ENCODE peak calls at places on chromosomes 5 and 9, in four cellular contexts. E is H54, D is IMR-90, J is stomach. L is an unnamed sample.

GRCh38 chr5:129724222-129724621 is 23.7 kb upstream of the MINAR2 start:
- DNase-seq in D (no peak), J (no peak), E (no peak), L (no peak)

GRCh38 chr5:17355585-17356346 is 138.3 kb downstream of the BASP1 start:
- DNase-seq in E (no peak), J (no peak), D (peak; percentile 92), L (no peak)

GRCh38 chr5:37940931-37941623 is 101.2 kb upstream of the GDNF start:
- DNase-seq in E (no peak), J (no peak), D (no peak), L (no peak)

GRCh38 chr9:16245756-16246440 is 624.6 kb downstream of the BNC2 start:
- DNase-seq in E (no peak), D (peak; percentile 20), J (no peak), L (no peak)

GRCh38 chr5:154857091-154857533 is 1.3 kb upstream of the CNOT8 start:
- DNase-seq in E (no peak), J (peak; percentile 82), D (no peak), L (peak; percentile 86)

GRCh38 chr5:4976918-4977317 is 163.2 kb upstream of the ADAMTS16 start:
- DNase-seq in J (no peak), D (no peak), E (no peak), L (no peak)

GRCh38 chr5:125065114-125065513 is 318.7 kb upstream of the ZNF608 start:
- DNase-seq in J (no peak), D (no peak), E (no peak), L (no peak)

GRCh38 chr9:88574993-88575392 is 40.0 kb downstream of the NXNL2 start:
- DNase-seq in D (peak; percentile 74), J (no peak), E (no peak), L (peak; percentile 21)

GRCh38 chr5:37930350-37930749 is 90.5 kb upstream of the GDNF start:
- DNase-seq in J (no peak), D (no peak), E (no peak), L (no peak)

GRCh38 chr5:91150189-91150588 is 232.9 kb downstream of the ARRDC3 start:
- DNase-seq in E (no peak), D (no peak), J (no peak), L (no peak)

GRCh38 chr9:133099726-133100517 is 21.1 kb downstream of the RALGDS start:
- DNase-seq in D (no peak), J (no peak), E (no peak), L (no peak)

GRCh38 chr9:93300585-93301081 is 116.7 kb downstream of the WNK2 start:
- DNase-seq in J (no peak), E (no peak), D (no peak), L (peak; percentile 8)

GRCh38 chr9:127923771-127924170 is 6.8 kb downstream of the PIP5KL1 start:
- DNase-seq in E (peak; percentile 99), J (no peak), D (peak; percentile 99), L (no peak)

GRCh38 chr5:68465133-68465532 is 249.6 kb downstream of the PIK3R1 start:
- DNase-seq in D (no peak), E (no peak), J (no peak), L (no peak)

GRCh38 chr5:181052928-181053759 is 13.1 kb downstream of the BTNL9 start:
- DNase-seq in J (no peak), D (no peak), E (no peak), L (no peak)

GRCh38 chr5:159548517-159548916 is 218.2 kb upstream of the IL12B start:
- DNase-seq in J (no peak), E (no peak), D (no peak), L (no peak)

GRCh38 chr5:474826-475661 is 32.1 kb downstream of the EXOC3 start:
- DNase-seq in D (peak; percentile 9), E (no peak), J (no peak), L (peak; percentile 52)

GRCh38 chr9:111924281-111924680 is 27.7 kb downstream of the UGCG start:
- DNase-seq in J (no peak), E (no peak), D (no peak), L (no peak)

GRCh38 chr5:2996248-2996647 is 244.8 kb upstream of the IRX2 start:
- DNase-seq in E (no peak), D (no peak), J (no peak), L (no peak)

GRCh38 chr5:149254506-149254905 is 17.2 kb upstream of the AFAP1L1 start:
- DNase-seq in D (peak; percentile 48), E (no peak), J (no peak), L (no peak)

GRCh38 chr5:173339286-173339685 is 11.1 kb upstream of the STC2 start:
- DNase-seq in E (no peak), J (no peak), D (no peak), L (no peak)

GRCh38 chr5:119063579-119064379 is 7.1 kb upstream of the DMXL1 start:
- DNase-seq in J (no peak), E (no peak), D (peak; percentile 41), L (no peak)

GRCh38 chr5:73513996-73514395 is 15.8 kb downstream of the BTF3 start:
- DNase-seq in E (no peak), J (peak; percentile 52), D (no peak), L (no peak)

GRCh38 chr5:155655569-155655968 is 642.0 kb downstream of the KIF4B start:
- DNase-seq in J (no peak), D (no peak), E (no peak), L (no peak)

GRCh38 chr9:134135343-134136116 is at the start of gene WDR5:
- DNase-seq in D (peak; percentile 85), E (peak; percentile 99), J (peak; percentile 93), L (peak; percentile 92)
- TF ChIP-seq POLR2A in D (no peak), E (peak; percentile 72), J (no peak), L (peak; percentile 53)

GRCh38 chr9:72952394-72952720 is 496 bp downstream of the ALDH1A1 start:
- DNase-seq in J (no peak), E (no peak), D (no peak), L (no peak)

GRCh38 chr9:72951043-72951442 is 1.8 kb downstream of the ALDH1A1 start:
- DNase-seq in D (no peak), E (no peak), J (no peak), L (no peak)

GRCh38 chr9:72951520-72952393 is 1.1 kb downstream of the ALDH1A1 start:
- DNase-seq in D (no peak), E (no peak), J (no peak), L (no peak)

GRCh38 chr9:72954431-72955420 is 1.9 kb upstream of the ALDH1A1 start:
- DNase-seq in J (no peak), E (no peak), D (no peak), L (peak; percentile 43)

DNA sequence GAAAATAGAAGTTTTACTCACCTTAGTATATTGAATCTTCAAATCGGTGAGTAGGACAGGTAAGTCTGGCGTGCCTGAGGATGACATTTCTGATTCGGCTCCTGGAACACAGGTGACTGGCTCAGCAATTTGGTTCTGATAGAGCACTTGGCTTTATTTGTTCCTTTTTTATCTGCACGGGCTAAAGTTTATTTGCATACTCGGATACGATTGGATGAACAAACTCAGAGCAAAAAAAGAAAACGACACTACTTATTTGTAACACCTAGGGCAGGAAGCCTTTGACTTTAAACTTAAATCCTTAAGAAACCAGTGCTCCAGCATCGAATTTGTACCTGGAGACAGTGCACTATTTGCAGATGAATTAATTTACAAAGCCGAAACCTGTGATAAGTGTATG is at the start of gene ALDH1A1:
- DNase-seq in E (no peak), J (peak; percentile 70), D (no peak), L (peak; percentile 27)
- TF ChIP-seq POLR2A in E (no peak), J (no peak), D (no peak), L (no peak)

DNA sequence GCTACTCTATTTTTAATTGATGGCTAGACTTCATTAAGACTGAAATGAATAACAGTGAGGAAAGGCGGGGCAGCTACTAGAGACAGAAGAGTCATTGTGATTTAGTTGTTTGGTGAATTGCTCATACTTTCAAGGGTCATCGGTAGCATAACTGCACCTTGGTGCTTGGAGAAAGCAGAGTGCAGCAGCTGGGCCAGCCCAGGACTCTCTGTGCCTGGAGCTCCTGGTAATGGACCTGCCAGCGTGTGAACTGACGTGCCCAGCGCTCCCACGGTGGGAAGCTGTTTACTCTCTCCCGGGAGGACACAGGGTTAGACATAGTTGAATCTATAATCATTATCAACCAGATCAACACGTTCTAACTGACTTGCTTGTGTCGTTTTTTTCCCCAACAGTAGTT is 42.9 kb downstream of the LURAP1L start:
- DNase-seq in D (peak; percentile 55), E (no peak), J (peak; percentile 65), L (no peak)
- TF ChIP-seq POLR2A in D (no peak), E (no peak), J (no peak), L (no peak)

GRCh38 chr9:70861376-70861775 is 260.0 kb downstream of the TRPM3 start:
- DNase-seq in E (no peak), J (no peak), D (no peak), L (no peak)

GRCh38 chr9:70859694-70860093 is 261.7 kb downstream of the TRPM3 start:
- DNase-seq in J (no peak), E (no peak), D (no peak), L (no peak)

GRCh38 chr9:70856411-70856810 is 265.0 kb downstream of the TRPM3 start:
- DNase-seq in J (no peak), D (no peak), E (no peak), L (no peak)

GRCh38 chr9:70865471-70865870 is 255.9 kb downstream of the TRPM3 start:
- DNase-seq in E (no peak), J (no peak), D (no peak), L (no peak)

DNA sequence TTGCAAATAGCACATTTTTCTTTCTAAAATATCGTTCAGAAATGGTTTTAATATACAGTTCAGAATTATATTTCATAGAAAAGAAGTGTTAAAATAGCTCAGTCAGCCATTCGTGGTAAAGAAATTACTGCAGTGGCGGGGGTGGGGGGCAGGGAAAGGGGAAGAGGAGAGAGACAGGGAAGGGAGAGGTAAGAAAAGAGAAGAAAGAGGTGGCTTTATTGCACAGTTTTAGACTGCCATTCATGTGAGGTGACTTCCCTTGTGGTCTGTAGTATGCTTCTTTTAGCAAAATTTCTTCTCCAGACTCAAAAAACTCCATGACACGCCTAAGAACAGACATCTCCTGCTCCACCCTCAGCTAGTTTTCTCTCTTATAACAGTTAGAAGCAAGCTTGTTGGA is 259.6 kb downstream of the TRPM3 start:
- DNase-seq in D (no peak), J (no peak), E (no peak), L (no peak)
- TF ChIP-seq POLR2A in D (no peak), J (no peak), E (no peak), L (no peak)

DNA sequence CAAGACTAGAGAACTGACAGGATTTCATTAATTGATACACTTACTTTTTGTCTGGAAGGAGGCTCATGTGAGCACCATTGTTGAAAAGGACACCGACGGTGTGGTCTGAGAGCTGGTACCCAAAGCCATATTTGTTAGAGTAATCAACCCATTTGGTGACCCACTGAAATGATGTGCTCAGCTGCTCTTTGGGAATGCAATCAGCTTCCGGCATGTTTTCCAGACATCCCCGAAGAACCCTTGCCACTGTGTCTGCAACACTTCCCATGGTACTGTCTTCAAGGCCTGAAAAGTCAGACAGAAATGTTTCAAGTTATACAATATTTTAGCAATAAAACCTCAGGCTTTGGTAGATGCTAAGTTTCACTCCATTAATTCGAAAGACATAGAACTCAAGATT is 4.4 kb downstream of the PLK2 start:
- DNase-seq in E (no peak), D (no peak), J (no peak), L (no peak)
- TF ChIP-seq POLR2A in E (no peak), D (no peak), J (no peak), L (no peak)

DNA sequence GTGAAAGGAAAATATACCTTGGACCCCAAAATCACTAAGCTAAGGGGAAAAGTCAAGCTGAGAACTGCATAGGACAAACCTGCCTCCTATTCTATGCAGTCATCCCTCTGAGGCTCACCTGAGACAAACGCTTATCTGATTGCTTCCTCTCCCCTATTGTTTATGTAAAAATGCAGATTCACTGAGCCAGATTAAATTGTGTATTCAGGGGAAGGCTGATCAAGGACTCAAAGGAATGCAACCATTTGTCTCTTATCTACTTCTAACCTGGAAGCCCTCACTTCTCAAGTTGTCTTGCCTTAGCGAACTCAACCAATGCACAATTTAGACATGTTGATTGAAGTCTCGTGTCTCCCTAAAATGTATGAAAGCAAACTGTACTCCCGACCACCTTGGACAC is 13.3 kb downstream of the SPARC start:
- DNase-seq in E (no peak), D (no peak), J (no peak), L (no peak)
- TF ChIP-seq POLR2A in E (no peak), D (no peak), J (no peak), L (no peak)

L was measured in ovary.